ENCODE peak calls at places on chromosomes 11 and 22, in six cellular contexts. A is NCI-H1436, K is H9, C is HCT116, Q is Caco-2, N is GDM1. R is an unnamed sample.

GRCh38 chr22:50320116-50320515 is 6.7 kb downstream of the DENND6B start:
- DNase-seq in A (no peak), K (no peak), C (no peak), Q (no peak), N (no peak), R (no peak)

GRCh38 chr11:70159612-70160570 is 43.2 kb upstream of the FADD start:
- DNase-seq in A (no peak), K (no peak), C (peak; percentile 77), Q (no peak), N (no peak), R (no peak)

GRCh38 chr11:8604078-8604723 is 10.2 kb upstream of the STK33 start:
- DNase-seq in A (peak; percentile 12), K (peak; percentile 75), C (peak; percentile 63), Q (peak; percentile 69), N (peak; percentile 7), R (peak; percentile 17)

GRCh38 chr22:49763696-49764095 is 64.0 kb downstream of the BRD1 start:
- DNase-seq in A (no peak), K (no peak), C (no peak), Q (no peak), N (no peak), R (peak; percentile 2)

GRCh38 chr11:112590778-112591177 is 330.1 kb upstream of the PLET1 start:
- DNase-seq in A (no peak), K (no peak), C (no peak), Q (no peak), N (no peak), R (no peak)

GRCh38 chr11:71282581-71283351 is 30.4 kb upstream of the SHANK2 start:
- DNase-seq in A (no peak), K (peak; percentile 28), C (peak; percentile 16), Q (peak; percentile 65), N (no peak), R (no peak)

GRCh38 chr11:12797996-12798395 is 123.8 kb downstream of the TEAD1 start:
- DNase-seq in A (no peak), K (no peak), C (no peak), Q (no peak), N (no peak), R (no peak)

GRCh38 chr11:109306322-109306721 is 115.7 kb upstream of the C11orf87 start:
- DNase-seq in A (no peak), K (no peak), C (no peak), Q (no peak), N (no peak), R (no peak)

GRCh38 chr22:19959587-19960490 is 18.2 kb upstream of the TXNRD2 start:
- DNase-seq in A (no peak), K (no peak), C (no peak), Q (no peak), N (no peak), R (no peak)

GRCh38 chr22:17087176-17088131 is 2.7 kb downstream of the IL17RA start:
- DNase-seq in A (no peak), K (no peak), C (no peak), Q (no peak), N (peak; percentile 49), R (peak; percentile 52)

GRCh38 chr11:47617417-47617809 is 23.2 kb upstream of the C1QTNF4 start:
- DNase-seq in A (no peak), K (no peak), C (no peak), Q (no peak), N (no peak), R (no peak)

GRCh38 chr11:19728436-19728835 is 15.8 kb downstream of the NAV2 start:
- DNase-seq in A (no peak), K (no peak), C (no peak), Q (no peak), N (no peak), R (no peak)

GRCh38 chr22:26986884-26987283 is 329.5 kb downstream of the MIAT start:
- DNase-seq in A (no peak), K (no peak), C (no peak), Q (no peak), N (no peak), R (no peak)

GRCh38 chr11:87421422-87421821 is 383.7 kb downstream of the TMEM135 start:
- DNase-seq in A (peak; percentile 70), K (peak; percentile 72), C (peak; percentile 68), Q (peak; percentile 81), N (peak; percentile 63), R (peak; percentile 29)

GRCh38 chr22:19630614-19631013 is 83.7 kb upstream of the SEPTIN5 start:
- DNase-seq in A (no peak), K (no peak), C (no peak), Q (no peak), N (no peak), R (no peak)

GRCh38 chr11:99199336-99199735 is 178.6 kb downstream of the CNTN5 start:
- DNase-seq in A (no peak), K (no peak), C (no peak), Q (no peak), N (no peak), R (no peak)

GRCh38 chr11:73239111-73239521 is 21.0 kb downstream of the P2RY2 start:
- DNase-seq in A (no peak), K (peak; percentile 13), C (no peak), Q (no peak), N (no peak), R (no peak)

GRCh38 chr11:2459016-2459725 is 14.4 kb downstream of the KCNQ1 start:
- DNase-seq in A (no peak), K (no peak), C (no peak), Q (no peak), N (no peak), R (no peak)

GRCh38 chr11:27300974-27301373 is 62.0 kb downstream of the CCDC34 start:
- DNase-seq in A (no peak), K (no peak), C (no peak), Q (no peak), N (no peak), R (no peak)

GRCh38 chr11:33027846-33028536 is 11.4 kb upstream of the TCP11L1 start:
- DNase-seq in A (no peak), K (no peak), C (no peak), Q (no peak), N (no peak), R (no peak)

GRCh38 chr11:22780914-22781593 is 48.5 kb downstream of the SVIP start:
- DNase-seq in A (no peak), K (no peak), C (no peak), Q (no peak), N (no peak), R (no peak)

GRCh38 chr22:17368727-17369552 is at the start of gene CECR2:
- DNase-seq in A (peak; percentile 35), K (peak; percentile 86), C (peak; percentile 34), Q (peak; percentile 36), N (no peak), R (no peak)

GRCh38 chr11:128745296-128746183 is 51.7 kb downstream of the FLI1 start:
- DNase-seq in A (no peak), K (no peak), C (no peak), Q (no peak), N (no peak), R (no peak)

GRCh38 chr22:41620646-41621098 is at the start of gene DESI1:
- DNase-seq in A (no peak), K (no peak), C (no peak), Q (peak; percentile 68), N (no peak), R (no peak)

GRCh38 chr11:64224151-64224890 is 1.7 kb downstream of the TRPT1 start:
- DNase-seq in A (no peak), K (no peak), C (no peak), Q (no peak), N (no peak), R (no peak)

GRCh38 chr11:65274734-65275682 is 13.2 kb downstream of the POLA2 start:
- DNase-seq in A (peak; percentile 25), K (peak; percentile 67), C (peak; percentile 68), Q (peak; percentile 93), N (no peak), R (peak; percentile 16)

GRCh38 chr22:46537946-46538815 is 761 bp upstream of the CELSR1 start:
- DNase-seq in A (no peak), K (peak; percentile 61), C (no peak), Q (peak; percentile 58), N (no peak), R (no peak)

GRCh38 chr22:40031766-40032470 is 37.2 kb downstream of the FAM83F start:
- DNase-seq in A (no peak), K (no peak), C (no peak), Q (no peak), N (no peak), R (no peak)

GRCh38 chr11:93997741-93998140 is 23.4 kb upstream of the HEPHL1 start:
- DNase-seq in A (no peak), K (no peak), C (no peak), Q (no peak), N (no peak), R (no peak)

GRCh38 chr11:97570636-97571035 is 1180.8 kb downstream of the JRKL start:
- DNase-seq in A (no peak), K (no peak), C (no peak), Q (no peak), N (no peak), R (no peak)

GRCh38 chr11:111063711-111064110 is 181.8 kb upstream of the POU2AF2 start:
- DNase-seq in A (no peak), K (no peak), C (no peak), Q (no peak), N (no peak), R (no peak)

GRCh38 chr11:61082161-61082870 is 20.0 kb upstream of the CD5 start:
- DNase-seq in A (no peak), K (no peak), C (no peak), Q (no peak), N (no peak), R (no peak)

GRCh38 chr11:62806611-62807121 is 1.4 kb upstream of the NXF1 start:
- DNase-seq in A (no peak), K (no peak), C (no peak), Q (no peak), N (no peak), R (no peak)

GRCh38 chr11:11567862-11568650 is 53.7 kb downstream of the GALNT18 start:
- DNase-seq in A (no peak), K (no peak), C (peak; percentile 22), Q (no peak), N (no peak), R (no peak)

GRCh38 chr22:43669190-43669589 is 142.9 kb downstream of the EFCAB6 start:
- DNase-seq in A (no peak), K (no peak), C (no peak), Q (no peak), N (no peak), R (no peak)

GRCh38 chr11:65915821-65916251 is 3.0 kb downstream of the C11orf68 start:
- DNase-seq in A (no peak), K (peak; percentile 71), C (peak; percentile 89), Q (no peak), N (no peak), R (no peak)

R was measured in stimulated activated CD4-positive, alpha-beta T cell treated with anti-CD3 and anti-CD28 coated beads, Interleukin-4, amount 100 ng/mL, for 24 hours.